ENCODE peak calls at places on chromosomes 13 and 19, in five cellular contexts. One of them, this sample, is unnamed.

GRCh38 chr19:15247107-15248014 is 15.1 kb upstream of the EPHX3 start:
- DNase-seq in left colon: no peak
- DNase-seq in DMS153: no peak
- DNase-seq in left ventricle myocardium inferior: no peak
- DNase-seq in cardiac fibroblast: no peak
- DNase-seq in this sample: no peak

GRCh38 chr19:53131732-53132131 is 978 bp downstream of the ZNF415 start:
- DNase-seq in cardiac fibroblast: no peak
- DNase-seq in DMS153: no peak
- DNase-seq in left colon: no peak
- DNase-seq in left ventricle myocardium inferior: no peak
- DNase-seq in this sample: no peak

GRCh38 chr19:18206018-18206417 is 2.2 kb upstream of the RAB3A start:
- DNase-seq in cardiac fibroblast: no peak
- DNase-seq in left colon: no peak
- DNase-seq in left ventricle myocardium inferior: no peak
- DNase-seq in DMS153: no peak
- DNase-seq in this sample: no peak

GRCh38 chr13:46179576-46180368 is 2.2 kb downstream of the LCP1 start:
- DNase-seq in left colon: peak; percentile 72
- DNase-seq in left ventricle myocardium inferior: peak; percentile 59
- DNase-seq in cardiac fibroblast: no peak
- DNase-seq in DMS153: no peak
- DNase-seq in this sample: no peak

GRCh38 chr13:76271728-76272232 is 614.4 kb downstream of the KCTD12 start:
- DNase-seq in cardiac fibroblast: no peak
- DNase-seq in left ventricle myocardium inferior: no peak
- DNase-seq in left colon: no peak
- DNase-seq in DMS153: no peak
- DNase-seq in this sample: no peak

GRCh38 chr19:45558399-45558878 is 26.2 kb downstream of the OPA3 start:
- DNase-seq in cardiac fibroblast: peak; percentile 57
- DNase-seq in left colon: peak; percentile 66
- DNase-seq in left ventricle myocardium inferior: no peak
- DNase-seq in DMS153: no peak
- DNase-seq in this sample: no peak

GRCh38 chr13:111007209-111007608 is 92.3 kb upstream of the ANKRD10 start:
- DNase-seq in cardiac fibroblast: no peak
- DNase-seq in left ventricle myocardium inferior: no peak
- DNase-seq in DMS153: no peak
- DNase-seq in left colon: no peak
- DNase-seq in this sample: no peak

GRCh38 chr13:112724788-112725345 is 35.0 kb downstream of the ATP11A start:
- DNase-seq in left ventricle myocardium inferior: no peak
- DNase-seq in left colon: no peak
- DNase-seq in cardiac fibroblast: no peak
- DNase-seq in DMS153: no peak
- DNase-seq in this sample: no peak

GRCh38 chr13:110448230-110448629 is 113.3 kb downstream of the RAB20 start:
- DNase-seq in left colon: no peak
- DNase-seq in cardiac fibroblast: peak; percentile 49
- DNase-seq in left ventricle myocardium inferior: no peak
- DNase-seq in DMS153: no peak
- DNase-seq in this sample: no peak

GRCh38 chr13:31029129-31029528 is 96.7 kb downstream of the TEX26 start:
- DNase-seq in DMS153: no peak
- DNase-seq in cardiac fibroblast: no peak
- DNase-seq in left colon: no peak
- DNase-seq in left ventricle myocardium inferior: no peak
- DNase-seq in this sample: no peak